ENCODE peak calls at places on chromosomes 1 and 21, in seven cellular contexts. Q is transverse colon, L is tibial nerve, K is HCT116, C is suprapubic skin, F is A549, V is right lobe of liver. J is an unnamed sample. For H3K9me3, the result is how much of the 10 kb centered on the place peaks cover.

GRCh38 chr1:5994713-5995621 is 2.7 kb upstream of the NPHP4 start:
- DNase-seq in Q (peak), F (no peak), K (no peak), L (no peak), C (no peak), V (peak), J (no peak)

GRCh38 chr1:78607334-78607927 is 12.8 kb upstream of the IFI44L start:
- DNase-seq in C (no peak), F (peak), V (no peak), L (peak), Q (no peak), K (peak), J (no peak)

GRCh38 chr21:22211943-22212342 is 1213.7 kb downstream of the NCAM2 start:
- DNase-seq in V (no peak), K (no peak), Q (no peak), C (no peak), F (no peak), L (no peak), J (no peak)

GRCh38 chr1:107965112-107965991 is at the start of gene VAV3:
- DNase-seq in Q (peak), F (peak), L (peak), K (no peak), C (peak), V (peak), J (no peak)

GRCh38 chr1:99820546-99820945 is 29.6 kb upstream of the AGL start:
- DNase-seq in V (no peak), K (no peak), F (no peak), C (no peak), L (no peak), Q (no peak), J (no peak)

GRCh38 chr1:237709355-237709754 is 181.4 kb downstream of the ZP4 start:
- DNase-seq in C (no peak), K (no peak), Q (no peak), F (no peak), V (no peak), L (no peak), J (no peak)

GRCh38 chr1:37635309-37635902 is 714 bp upstream of the RSPO1 start:
- DNase-seq in K (no peak), F (no peak), L (no peak), C (no peak), Q (no peak), V (no peak), J (no peak)

GRCh38 chr1:229116114-229116513 is 154.8 kb upstream of the RAB4A start:
- DNase-seq in C (no peak), L (no peak), Q (peak), V (no peak), K (no peak), F (no peak), J (no peak)

GRCh38 chr21:42843021-42843420 is 36.3 kb downstream of the WDR4 start:
- DNase-seq in L (no peak), K (no peak), Q (no peak), F (no peak), V (peak), C (peak), J (no peak)

GRCh38 chr1:163170975-163171676 is 31.6 kb downstream of the RGS5 start:
- DNase-seq in L (no peak), V (no peak), Q (no peak), K (no peak), F (peak), C (no peak), J (no peak)

GRCh38 chr1:6991271-6991670 is 206.0 kb downstream of the CAMTA1 start:
- DNase-seq in F (peak), K (peak), V (no peak), C (no peak), L (no peak), Q (no peak), J (no peak)

GRCh38 chr21:42923553-42924432 is 1.6 kb downstream of the ERVH48-1 start:
- DNase-seq in V (no peak), F (peak), Q (peak), C (peak), K (peak), L (peak), J (no peak)

DNA sequence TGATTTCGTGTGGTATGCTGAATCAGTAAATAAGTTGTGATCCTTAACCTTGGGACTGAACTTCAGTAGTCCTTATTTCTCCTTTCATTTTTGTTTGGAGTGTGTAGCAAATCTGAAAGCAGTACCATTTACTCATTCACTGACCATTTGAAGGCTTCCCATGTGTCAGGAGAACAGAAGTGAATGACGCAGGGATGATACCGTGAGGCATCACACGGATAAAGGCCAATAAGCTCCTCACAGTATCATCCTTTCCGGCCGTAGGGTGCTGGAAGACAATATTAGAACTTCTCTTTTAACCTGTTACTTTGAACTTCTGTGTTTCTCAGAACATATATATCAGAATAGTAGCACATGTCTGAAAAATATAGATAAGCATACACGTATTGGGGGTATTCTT is 21.3 kb downstream of the BACH1 start:
- DNase-seq in Q (no peak), L (no peak), K (no peak), F (no peak), C (no peak), V (no peak), J (no peak)
- H3K9me3 ChIP-seq in Q (under half), L (under half), K (under half), F (under half), C (under half), V (under half), J (under half)

GRCh38 chr1:154324241-154324640 is 1.1 kb upstream of the ATP8B2 start:
- DNase-seq in K (no peak), Q (no peak), V (no peak), L (no peak), F (no peak), C (no peak), J (no peak)

GRCh38 chr1:154326546-154327465 is 1.5 kb downstream of the ATP8B2 start:
- DNase-seq in V (no peak), K (no peak), Q (no peak), F (no peak), C (peak), L (peak), J (no peak)

GRCh38 chr1:154324669-154325582 is at the start of gene ATP8B2:
- DNase-seq in V (peak), F (peak), C (peak), K (peak), L (peak), Q (peak), J (no peak)

GRCh38 chr1:154327466-154328317 is 2.4 kb downstream of the ATP8B2 start:
- DNase-seq in F (no peak), V (no peak), K (no peak), L (no peak), C (no peak), Q (peak), J (no peak)

GRCh38 chr1:154325583-154326545 is 539 bp downstream of the ATP8B2 start:
- DNase-seq in C (peak), Q (peak), K (peak), F (peak), V (peak), L (peak), J (no peak)
- TF ChIP-seq POLR2A in C (no peak), Q (no peak), K (peak), F (no peak), V (no peak), L (peak), J (no peak)

DNA sequence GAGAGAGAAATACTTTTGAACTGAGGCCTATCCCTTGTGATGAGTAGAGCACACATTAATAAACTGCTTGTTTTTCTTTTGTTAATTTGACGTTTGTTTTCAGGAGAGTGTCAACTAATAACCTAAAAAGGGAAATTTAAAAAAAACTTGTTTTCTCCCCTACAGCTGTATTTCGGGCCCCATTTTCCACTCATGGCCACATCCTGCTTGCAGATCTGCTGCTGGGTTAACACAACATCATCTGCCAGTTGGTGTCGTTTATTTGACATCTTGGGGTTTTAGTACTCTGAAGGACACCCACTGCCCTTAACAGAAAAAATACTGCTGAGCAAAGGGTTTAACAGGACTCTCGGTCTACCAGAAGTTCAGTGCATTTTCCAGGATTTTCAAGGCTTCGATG is 848 bp upstream of the PYHIN1 start:
- DNase-seq in V (no peak), Q (peak), L (no peak), F (no peak), K (no peak), C (no peak), J (no peak)
- H3K9me3 ChIP-seq in V (under half), Q (under half), L (under half), F (under half), K (under half), C (under half), J (under half)

GRCh38 chr1:65067491-65068201 is 80.4 kb upstream of the AK4 start:
- DNase-seq in C (peak), L (peak), Q (peak), F (peak), V (peak), K (peak), J (no peak)
- TF ChIP-seq POLR2A in C (peak), L (peak), Q (peak), F (no peak), V (peak), K (no peak), J (peak)

DNA sequence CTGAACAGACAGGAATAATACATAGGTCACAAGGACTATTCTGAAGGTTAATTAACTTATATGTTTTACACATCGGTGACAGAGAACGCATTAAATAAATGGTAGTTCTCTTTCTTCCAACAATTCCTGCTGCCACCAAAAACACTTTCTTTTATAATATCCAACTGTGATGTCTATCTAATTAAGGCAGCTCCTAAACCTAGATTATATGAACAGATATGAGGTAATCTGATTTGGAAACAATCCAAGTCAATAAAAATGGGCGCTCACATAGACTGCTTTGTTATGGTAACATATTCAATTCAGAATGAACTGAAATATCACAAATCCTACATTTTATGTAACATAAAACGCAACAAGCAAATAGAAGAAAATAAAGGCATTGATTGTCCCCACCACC is 16.0 kb downstream of the CYYR1 start:
- DNase-seq in F (no peak), L (no peak), Q (no peak), K (no peak), C (no peak), V (no peak), J (no peak)
- H3K9me3 ChIP-seq in F (under half), L (under half), Q (under half), K (under half), C (under half), V (under half), J (under half)

GRCh38 chr1:109218516-109218915 is 4.8 kb downstream of the SARS1 start:
- DNase-seq in F (no peak), C (no peak), K (no peak), L (no peak), Q (peak), V (no peak), J (no peak)
- TF ChIP-seq POLR2A in F (no peak), C (no peak), K (no peak), L (no peak), Q (peak), V (no peak), J (no peak)

GRCh38 chr1:243727503-243728191 is 122.4 kb downstream of the AKT3 start:
- DNase-seq in V (no peak), L (no peak), Q (no peak), F (no peak), C (no peak), K (no peak), J (no peak)
- H3K9me3 ChIP-seq in V (under half), L (under half), Q (under half), F (under half), C (under half), K (under half), J (under half)